ENCODE peak calls at places on chromosomes 1 and 21, in six cellular contexts. F is AG10803, U is astrocyte of the spinal cord, R is AG09319, M is Peyer's patch, N is AG04450. G is an unnamed sample.

GRCh38 chr1:223702735-223703667 is 9.3 kb upstream of the CAPN2 start:
- DNase-seq in M (peak; percentile 24), F (peak; percentile 61), N (no peak), U (peak; percentile 58), R (no peak), G (no peak)

GRCh38 chr1:7975212-7975865 is 13.8 kb downstream of the PARK7 start:
- DNase-seq in F (peak; percentile 67), N (peak; percentile 48), M (peak; percentile 81), U (peak; percentile 77), R (peak; percentile 28), G (peak; percentile 60)

GRCh38 chr1:9242338-9242969 is 7.9 kb downstream of the H6PD start:
- DNase-seq in N (no peak), R (peak; percentile 29), M (peak; percentile 65), F (peak; percentile 18), U (no peak), G (no peak)

GRCh38 chr21:45259206-45259795 is 28.4 kb downstream of the POFUT2 start:
- DNase-seq in R (no peak), N (no peak), F (no peak), M (no peak), U (no peak), G (no peak)

GRCh38 chr1:38031513-38031866 is 15.1 kb downstream of the POU3F1 start:
- DNase-seq in U (no peak), N (no peak), M (no peak), R (no peak), F (no peak), G (no peak)

GRCh38 chr1:162200096-162200847 is 130.8 kb downstream of the NOS1AP start:
- DNase-seq in N (no peak), F (no peak), M (no peak), U (no peak), R (no peak), G (no peak)

GRCh38 chr1:51768971-51769601 is 109.4 kb downstream of the NRDC start:
- DNase-seq in R (peak; percentile 38), N (peak; percentile 34), M (peak; percentile 58), F (peak; percentile 73), U (peak; percentile 76), G (peak; percentile 53)

GRCh38 chr21:45970674-45971486 is 10.7 kb upstream of the COL6A1 start:
- DNase-seq in R (no peak), M (peak; percentile 63), F (no peak), U (no peak), N (no peak), G (no peak)

GRCh38 chr1:213327318-213327667 is 276.3 kb downstream of the RPS6KC1 start:
- DNase-seq in F (peak; percentile 89), R (no peak), M (peak; percentile 48), U (peak; percentile 91), N (peak; percentile 69), G (peak; percentile 96)

GRCh38 chr1:175757381-175758015 is 14.1 kb upstream of the TNR start:
- DNase-seq in M (peak; percentile 51), R (no peak), N (no peak), F (no peak), U (no peak), G (no peak)

GRCh38 chr1:150516050-150516591 is 569 bp downstream of the FALEC start:
- DNase-seq in N (no peak), F (no peak), R (no peak), U (peak; percentile 31), M (no peak), G (no peak)
- TF ChIP-seq CTCF in N (peak; percentile 21), F (peak; percentile 7), R (no peak), U (no peak), M (no peak), G (no peak)

DNA sequence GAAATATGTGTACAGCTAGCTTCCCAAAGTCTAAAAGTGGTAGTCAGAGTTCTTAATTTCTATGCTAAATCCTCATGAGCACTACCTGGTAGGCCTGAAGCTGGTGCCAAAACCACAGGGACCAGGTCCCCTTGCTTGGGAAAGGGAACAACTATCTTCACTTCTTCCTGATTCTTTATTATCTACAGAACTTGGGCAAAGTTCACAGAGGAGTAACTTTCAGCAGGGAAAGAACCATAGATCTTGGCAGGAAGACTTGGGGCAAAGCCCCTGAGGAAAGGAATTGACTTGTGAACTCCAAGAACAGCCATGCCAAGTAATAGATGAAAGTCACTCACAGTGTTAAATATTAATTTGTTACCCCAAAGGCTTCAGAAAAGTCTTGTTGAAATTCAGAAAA is 193.0 kb downstream of the ZC3H11B start:
- DNase-seq in N (no peak), F (no peak), M (no peak), R (no peak), U (no peak), G (no peak)
- TF ChIP-seq CTCF in N (no peak), F (no peak), M (no peak), R (no peak), U (no peak), G (no peak)

DNA sequence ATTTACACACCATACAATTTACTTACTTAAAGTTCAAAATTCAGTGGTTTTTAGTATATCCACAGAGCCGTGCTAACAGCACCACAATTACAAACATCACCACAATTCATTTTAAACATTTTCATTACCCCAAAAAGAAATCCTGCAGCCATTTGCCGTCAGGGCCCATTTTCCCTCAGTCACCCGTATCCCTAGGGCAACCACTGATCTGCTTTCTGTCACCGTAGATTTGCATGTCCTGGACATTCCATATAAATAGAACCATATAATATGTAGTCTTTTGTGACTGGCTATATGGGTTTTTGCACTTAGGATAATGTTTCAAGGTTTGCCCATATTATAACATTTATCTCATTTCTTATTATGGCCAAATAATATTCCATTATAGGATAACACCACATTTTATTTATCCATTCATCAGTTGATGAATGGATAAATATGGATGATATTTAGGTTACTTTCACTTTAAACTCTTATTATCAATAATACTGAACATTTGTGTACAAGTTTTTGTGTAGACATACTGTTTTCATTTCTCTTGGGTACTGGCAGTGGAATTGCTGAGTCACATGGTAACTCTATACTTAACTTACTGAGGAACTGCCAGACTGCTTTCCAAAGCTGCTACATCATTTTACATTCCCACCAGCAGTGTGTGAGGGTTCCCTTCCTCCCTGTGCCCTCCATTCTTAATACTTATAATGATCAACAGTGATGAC is 68.9 kb downstream of the ST3GAL3 start:
- DNase-seq in N (peak; percentile 53), R (peak; percentile 69), M (no peak), F (peak; percentile 73), U (peak; percentile 77), G (no peak)
- TF ChIP-seq CTCF in N (peak; percentile 4), R (peak; percentile 11), M (no peak), F (peak; percentile 26), U (no peak), G (no peak)

GRCh38 chr1:158353333-158354038 is at the start of gene CD1E:
- DNase-seq in N (no peak), M (no peak), R (no peak), F (no peak), U (no peak), G (no peak)
- TF ChIP-seq CTCF in N (no peak), M (no peak), R (no peak), F (no peak), U (no peak), G (no peak)